ENCODE peak calls at places on chromosomes 13 and 19, in four cellular contexts. One of them, this sample, is unnamed. For H3K9me3, the result is how much of the 10 kb centered on the place peaks cover.

GRCh38 chr13:46672338-46673090 is 119.5 kb downstream of the LRCH1 start:
- DNase-seq in cardiac muscle cell: no peak
- DNase-seq in SK-N-SH: no peak
- DNase-seq in Peyer's patch: no peak
- DNase-seq in this sample: no peak

GRCh38 chr19:6241056-6241455 is 38.7 kb downstream of the MLLT1 start:
- DNase-seq in SK-N-SH: peak
- DNase-seq in Peyer's patch: no peak
- DNase-seq in cardiac muscle cell: no peak
- DNase-seq in this sample: peak

GRCh38 chr19:29671393-29672076 is 6.3 kb downstream of the PLEKHF1 start:
- DNase-seq in Peyer's patch: peak
- DNase-seq in cardiac muscle cell: no peak
- DNase-seq in SK-N-SH: no peak
- DNase-seq in this sample: peak

GRCh38 chr19:31586282-31586681 is 237.0 kb upstream of the TSHZ3 start:
- DNase-seq in SK-N-SH: no peak
- DNase-seq in Peyer's patch: no peak
- DNase-seq in cardiac muscle cell: no peak
- DNase-seq in this sample: no peak

GRCh38 chr19:46494936-46495788 is 505 bp downstream of the PNMA8B start:
- DNase-seq in Peyer's patch: no peak
- DNase-seq in SK-N-SH: no peak
- DNase-seq in cardiac muscle cell: no peak
- DNase-seq in this sample: no peak

GRCh38 chr13:43261018-43261417 is 237.6 kb downstream of the DNAJC15 start:
- DNase-seq in Peyer's patch: no peak
- DNase-seq in SK-N-SH: no peak
- DNase-seq in cardiac muscle cell: no peak
- DNase-seq in this sample: no peak

GRCh38 chr19:32289566-32290210 is 55.7 kb upstream of the ZNF507 start:
- DNase-seq in Peyer's patch: no peak
- DNase-seq in SK-N-SH: no peak
- DNase-seq in cardiac muscle cell: no peak
- DNase-seq in this sample: no peak

GRCh38 chr19:47430041-47430802 is 10.9 kb upstream of the MEIS3 start:
- DNase-seq in Peyer's patch: peak
- DNase-seq in cardiac muscle cell: peak
- DNase-seq in SK-N-SH: no peak
- DNase-seq in this sample: peak

GRCh38 chr13:80342541-80343371 is 1.8 kb upstream of the SPRY2 start:
- DNase-seq in cardiac muscle cell: peak
- DNase-seq in SK-N-SH: peak
- DNase-seq in Peyer's patch: peak
- DNase-seq in this sample: peak

GRCh38 chr19:34556500-34556899 is 74.9 kb downstream of the WTIP start:
- DNase-seq in cardiac muscle cell: peak
- DNase-seq in Peyer's patch: no peak
- DNase-seq in SK-N-SH: no peak
- DNase-seq in this sample: no peak

GRCh38 chr19:51821921-51822716 is 27.2 kb downstream of the FPR3 start:
- DNase-seq in cardiac muscle cell: no peak
- DNase-seq in Peyer's patch: no peak
- DNase-seq in SK-N-SH: no peak
- DNase-seq in this sample: no peak

GRCh38 chr13:40549500-40550094 is 116.8 kb downstream of the FOXO1 start:
- DNase-seq in cardiac muscle cell: no peak
- DNase-seq in SK-N-SH: no peak
- DNase-seq in Peyer's patch: no peak
- DNase-seq in this sample: no peak

GRCh38 chr13:100550433-100550832 is 38.2 kb downstream of the GGACT start:
- DNase-seq in Peyer's patch: no peak
- DNase-seq in cardiac muscle cell: no peak
- DNase-seq in SK-N-SH: no peak
- DNase-seq in this sample: peak

GRCh38 chr13:106786006-106786579 is 218.2 kb upstream of the ARGLU1 start:
- DNase-seq in SK-N-SH: no peak
- DNase-seq in Peyer's patch: no peak
- DNase-seq in cardiac muscle cell: no peak
- DNase-seq in this sample: no peak

GRCh38 chr19:55640043-55640576 is 692 bp upstream of the ZNF580 start:
- DNase-seq in Peyer's patch: peak
- DNase-seq in SK-N-SH: peak
- DNase-seq in cardiac muscle cell: no peak
- DNase-seq in this sample: peak

GRCh38 chr19:3748965-3749364 is 12.5 kb downstream of the APBA3 start:
- DNase-seq in Peyer's patch: no peak
- DNase-seq in cardiac muscle cell: no peak
- DNase-seq in SK-N-SH: no peak
- DNase-seq in this sample: no peak

GRCh38 chr19:21833733-21834132 is 2.2 kb downstream of the ZNF43 start:
- DNase-seq in SK-N-SH: no peak
- DNase-seq in Peyer's patch: no peak
- DNase-seq in cardiac muscle cell: no peak
- DNase-seq in this sample: no peak

GRCh38 chr13:82356667-82357066 is 1525.6 kb downstream of the SLITRK1 start:
- DNase-seq in Peyer's patch: no peak
- DNase-seq in cardiac muscle cell: peak
- DNase-seq in SK-N-SH: no peak
- DNase-seq in this sample: no peak

GRCh38 chr19:5048727-5049553 is 80.0 kb downstream of the KDM4B start:
- DNase-seq in cardiac muscle cell: no peak
- DNase-seq in SK-N-SH: peak
- DNase-seq in Peyer's patch: no peak
- DNase-seq in this sample: no peak

GRCh38 chr13:112346899-112347229 is 29.3 kb upstream of the SPACA7 start:
- DNase-seq in Peyer's patch: no peak
- DNase-seq in SK-N-SH: no peak
- DNase-seq in cardiac muscle cell: no peak
- DNase-seq in this sample: peak
- H3K9me3 ChIP-seq in Peyer's patch: under half
- H3K9me3 ChIP-seq in SK-N-SH: under half
- H3K9me3 ChIP-seq in cardiac muscle cell: under half
- H3K9me3 ChIP-seq in this sample: under half

GRCh38 chr19:19674315-19674714 is 5.7 kb downstream of the ZNF101 start:
- DNase-seq in Peyer's patch: no peak
- DNase-seq in cardiac muscle cell: no peak
- DNase-seq in SK-N-SH: no peak
- DNase-seq in this sample: no peak
- H3K9me3 ChIP-seq in Peyer's patch: under half
- H3K9me3 ChIP-seq in cardiac muscle cell: under half
- H3K9me3 ChIP-seq in SK-N-SH: under half
- H3K9me3 ChIP-seq in this sample: under half

GRCh38 chr19:7254590-7254989 is 39.6 kb downstream of the INSR start:
- DNase-seq in SK-N-SH: no peak
- DNase-seq in Peyer's patch: no peak
- DNase-seq in cardiac muscle cell: no peak
- DNase-seq in this sample: no peak

GRCh38 chr19:7252364-7252763 is 41.9 kb downstream of the INSR start:
- DNase-seq in cardiac muscle cell: no peak
- DNase-seq in Peyer's patch: no peak
- DNase-seq in SK-N-SH: no peak
- DNase-seq in this sample: no peak

GRCh38 chr19:7255631-7256030 is 38.6 kb downstream of the INSR start:
- DNase-seq in Peyer's patch: no peak
- DNase-seq in cardiac muscle cell: no peak
- DNase-seq in SK-N-SH: no peak
- DNase-seq in this sample: no peak

GRCh38 chr19:7257148-7258041 is 36.8 kb downstream of the INSR start:
- DNase-seq in cardiac muscle cell: no peak
- DNase-seq in SK-N-SH: no peak
- DNase-seq in Peyer's patch: peak
- DNase-seq in this sample: peak

DNA sequence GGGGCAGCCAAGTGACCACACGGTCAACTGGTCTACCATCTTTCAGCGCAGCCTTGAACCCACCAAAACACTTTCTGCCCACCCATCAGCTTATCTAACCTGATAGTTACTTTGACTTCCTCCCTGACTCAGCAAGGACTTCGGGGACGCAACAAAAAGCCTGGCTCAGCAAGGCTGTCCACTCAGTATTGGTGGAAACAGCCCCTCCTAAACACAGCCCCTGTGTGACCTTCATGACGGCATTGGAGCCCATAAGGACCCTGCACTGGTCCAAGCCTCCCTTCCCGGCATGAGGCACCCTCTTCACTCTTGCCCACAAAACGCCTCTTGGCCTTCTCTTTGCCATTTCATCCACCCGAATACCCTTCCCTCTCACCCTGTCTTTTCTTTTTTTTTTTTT is 39.1 kb downstream of the INSR start:
- DNase-seq in Peyer's patch: no peak
- DNase-seq in cardiac muscle cell: no peak
- DNase-seq in SK-N-SH: no peak
- DNase-seq in this sample: no peak
- H3K9me3 ChIP-seq in Peyer's patch: under half
- H3K9me3 ChIP-seq in cardiac muscle cell: under half
- H3K9me3 ChIP-seq in SK-N-SH: under half
- H3K9me3 ChIP-seq in this sample: under half

GRCh38 chr19:22935151-22935550 is 67.8 kb downstream of the ZNF728 start:
- DNase-seq in SK-N-SH: no peak
- DNase-seq in cardiac muscle cell: no peak
- DNase-seq in Peyer's patch: no peak
- DNase-seq in this sample: no peak
- H3K9me3 ChIP-seq in SK-N-SH: under half
- H3K9me3 ChIP-seq in cardiac muscle cell: under half
- H3K9me3 ChIP-seq in Peyer's patch: under half
- H3K9me3 ChIP-seq in this sample: under half

This sample was measured in upper lobe of right lung.